ENCODE peak calls at places on chromosome 17, in nine cellular contexts. W, X, R, M, U, Y, G, O and V are unnamed samples.

GRCh38 chr17:8799001-8799850 is at the start of gene MFSD6L:
- DNase-seq in M (peak), O (no peak), X (no peak), R (no peak), U (no peak), G (no peak), Y (peak), W (peak), V (no peak)

GRCh38 chr17:74305865-74306654 is 20.0 kb upstream of the KIF19 start:
- DNase-seq in R (no peak), G (no peak), M (peak), U (no peak), Y (no peak), O (no peak), X (no peak), W (no peak), V (peak)

GRCh38 chr17:62778990-62779681 is 29.0 kb downstream of the MARCHF10 start:
- DNase-seq in M (peak), W (no peak), O (no peak), R (no peak), X (peak), Y (no peak), G (peak), U (no peak), V (peak)

GRCh38 chr17:79391808-79392233 is 219.0 kb downstream of the RBFOX3 start:
- DNase-seq in O (peak), W (peak), M (peak), U (peak), R (peak), G (peak), Y (peak), X (peak), V (peak)

GRCh38 chr17:49557204-49558024 is 18.3 kb upstream of the NXPH3 start:
- DNase-seq in G (no peak), X (peak), M (peak), U (no peak), W (peak), Y (no peak), O (no peak), R (no peak), V (peak)

GRCh38 chr17:81156866-81157805 is 8.2 kb upstream of the PVALEF start:
- DNase-seq in M (no peak), W (no peak), R (no peak), G (no peak), O (no peak), U (no peak), X (no peak), Y (peak), V (no peak)

GRCh38 chr17:66517336-66518009 is 215.1 kb downstream of the PRKCA start:
- DNase-seq in Y (no peak), W (no peak), O (no peak), G (no peak), U (no peak), M (no peak), R (no peak), X (no peak), V (no peak)

GRCh38 chr17:79073706-79074088 is 927 bp upstream of the ENGASE start:
- DNase-seq in X (no peak), R (no peak), M (no peak), O (no peak), U (no peak), G (no peak), W (no peak), Y (no peak), V (no peak)

GRCh38 chr17:75124819-75125162 is 6.8 kb downstream of the NT5C start:
- DNase-seq in X (no peak), R (no peak), Y (no peak), O (no peak), G (no peak), M (no peak), W (no peak), U (no peak), V (no peak)

GRCh38 chr17:66865151-66865550 is 30.2 kb downstream of the CACNG5 start:
- DNase-seq in X (no peak), O (no peak), M (no peak), R (no peak), G (no peak), Y (no peak), W (no peak), U (no peak), V (no peak)

GRCh38 chr17:77738666-77739531 is 219.6 kb upstream of the TNRC6C start:
- DNase-seq in M (no peak), Y (no peak), R (peak), W (peak), O (no peak), X (no peak), G (no peak), U (no peak), V (no peak)